ENCODE peak calls at places on chromosomes 2 and 18, in five cellular contexts. R is HepG2, N is GM12878, C is SK-N-SH, H is K562. X is an unnamed sample.
A peak's percentile ranks its signal among the peaks of the same experiment; 100 is the strongest.

GRCh38 chr2:240333985-240334384 is 101.5 kb upstream of the GPC1 start:
- DNase-seq in R (no peak), N (no peak), C (no peak), H (no peak), X (no peak)

GRCh38 chr2:9074930-9075329 is 71.4 kb upstream of the MBOAT2 start:
- DNase-seq in R (no peak), N (no peak), C (no peak), H (no peak), X (no peak)

GRCh38 chr2:197328461-197328860 is 17.9 kb upstream of the ANKRD44 start:
- DNase-seq in R (no peak), N (no peak), C (no peak), H (no peak), X (no peak)

GRCh38 chr18:34493566-34494358 is 216.3 kb upstream of the DTNA start:
- DNase-seq in R (peak; percentile 14), N (no peak), C (peak; percentile 84), H (no peak), X (peak; percentile 15)

GRCh38 chr2:170707821-170708795 is 7.0 kb upstream of the SP5 start:
- DNase-seq in R (no peak), N (no peak), C (no peak), H (no peak), X (no peak)

GRCh38 chr18:9058426-9058825 is 44.1 kb upstream of the NDUFV2 start:
- DNase-seq in R (no peak), N (no peak), C (peak; percentile 9), H (no peak), X (no peak)

GRCh38 chr18:9642799-9643445 is 28.6 kb upstream of the PPP4R1 start:
- DNase-seq in R (no peak), N (no peak), C (no peak), H (no peak), X (no peak)

GRCh38 chr18:54918060-54918459 is 41.2 kb downstream of the CCDC68 start:
- DNase-seq in R (no peak), N (no peak), C (peak; percentile 37), H (no peak), X (no peak)

GRCh38 chr18:22219568-22220355 is 50.4 kb downstream of the GATA6 start:
- DNase-seq in R (no peak), N (no peak), C (no peak), H (no peak), X (no peak)

GRCh38 chr2:11385222-11385621 is 40.8 kb upstream of the ROCK2 start:
- DNase-seq in R (no peak), N (no peak), C (no peak), H (no peak), X (no peak)

GRCh38 chr2:101509498-101510274 is 34.8 kb upstream of the RFX8 start:
- DNase-seq in R (no peak), N (no peak), C (no peak), H (no peak), X (no peak)

GRCh38 chr2:65491381-65491903 is 59.0 kb upstream of the SPRED2 start:
- DNase-seq in R (no peak), N (no peak), C (no peak), H (no peak), X (no peak)

GRCh38 chr2:148459300-148459891 is 185.2 kb upstream of the EPC2 start:
- DNase-seq in R (no peak), N (no peak), C (no peak), H (no peak), X (peak; percentile 1)

GRCh38 chr2:203453858-203454451 is 81.1 kb downstream of the RAPH1 start:
- DNase-seq in R (peak; percentile 61), N (peak; percentile 4), C (peak; percentile 52), H (peak; percentile 31), X (no peak)

GRCh38 chr2:225041871-225042799 is at the start of gene DOCK10:
- DNase-seq in R (no peak), N (no peak), C (peak; percentile 81), H (no peak), X (peak; percentile 38)

GRCh38 chr18:57802166-57802868 is 798 bp downstream of the ATP8B1 start:
- DNase-seq in R (no peak), N (no peak), C (peak; percentile 52), H (no peak), X (peak; percentile 29)

GRCh38 chr2:69100220-69100723 is 87.3 kb downstream of the ANTXR1 start:
- DNase-seq in R (no peak), N (no peak), C (no peak), H (no peak), X (no peak)

DNA sequence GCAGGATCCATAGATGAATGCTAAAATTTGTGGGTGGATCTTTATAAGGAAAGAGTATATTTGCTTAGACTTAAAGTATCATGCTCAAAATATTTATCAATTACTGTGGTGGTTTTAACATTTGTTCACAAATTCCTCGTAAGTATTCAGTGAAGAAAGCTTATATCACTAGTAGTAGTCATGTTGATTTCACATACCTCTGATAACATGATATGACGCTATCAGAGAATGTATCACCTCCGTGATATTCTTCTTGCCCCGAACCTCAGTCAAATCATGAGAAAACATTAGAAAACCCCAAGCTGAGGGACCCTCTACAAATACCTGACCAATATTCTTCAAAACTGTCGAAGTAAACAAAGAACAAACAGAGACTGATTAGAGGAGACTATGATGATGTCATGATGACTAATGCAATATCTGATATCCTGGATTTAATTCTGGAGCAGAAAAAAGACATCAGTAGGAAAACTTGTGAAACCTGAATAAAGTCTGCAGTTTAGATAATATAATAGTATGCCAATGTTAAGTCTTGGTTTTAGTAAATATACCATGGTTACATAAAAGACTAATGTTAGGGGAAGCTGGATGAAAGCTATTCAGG is 85.6 kb upstream of the SPOPL start:
- DNase-seq in R (no peak), N (no peak), C (no peak), H (no peak), X (no peak)
- TF ChIP-seq TAF1 in R (no peak), N (no peak), C (no peak), H (no peak), X (no peak)

DNA sequence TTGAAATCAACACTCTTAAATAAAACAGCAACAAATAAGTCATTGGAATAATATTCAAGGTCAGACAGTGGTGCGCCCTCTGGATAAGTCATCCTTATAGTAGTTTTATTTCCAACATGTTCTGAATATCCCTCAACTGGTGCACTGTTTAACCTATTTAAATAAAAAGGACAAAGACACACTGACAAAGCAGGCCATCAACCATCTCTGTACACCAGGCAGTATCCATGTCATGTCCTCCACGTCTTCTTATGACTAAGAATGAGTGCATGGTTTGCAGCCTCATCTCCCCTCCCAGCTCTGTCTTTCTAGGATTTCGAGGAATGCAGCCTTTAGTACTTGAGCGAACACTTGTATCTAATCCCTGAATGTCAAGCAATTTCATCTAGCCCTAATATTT is 42.4 kb downstream of the ST3GAL5 start:
- DNase-seq in R (no peak), N (no peak), C (no peak), H (no peak), X (no peak)
- TF ChIP-seq TAF1 in R (no peak), N (no peak), C (no peak), H (no peak), X (no peak)

GRCh38 chr2:219434718-219435525 is at the start of gene SPEG:
- DNase-seq in R (no peak), N (no peak), C (no peak), H (no peak), X (no peak)

GRCh38 chr2:219433666-219434467 is 776 bp upstream of the SPEG start:
- DNase-seq in R (peak; percentile 35), N (no peak), C (peak; percentile 39), H (peak; percentile 72), X (no peak)

GRCh38 chr2:219436491-219436890 is 1.8 kb downstream of the SPEG start:
- DNase-seq in R (no peak), N (no peak), C (no peak), H (no peak), X (no peak)

GRCh38 chr2:219435701-219436100 is 1.1 kb downstream of the SPEG start:
- DNase-seq in R (no peak), N (no peak), C (no peak), H (no peak), X (no peak)

DNA sequence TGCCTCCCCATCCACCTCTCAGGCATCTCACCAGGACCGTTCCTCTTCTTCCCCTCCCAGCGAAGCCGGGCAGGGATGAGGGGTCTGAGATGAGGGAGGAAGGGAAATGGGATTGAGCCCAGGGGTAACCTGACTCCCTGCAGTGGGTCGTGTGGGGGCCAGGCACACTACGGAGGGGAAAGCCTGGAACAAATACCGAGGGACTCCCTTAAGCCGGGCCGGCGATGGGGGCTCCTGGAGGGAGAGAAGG is 250 bp upstream of the SPEG start:
- DNase-seq in R (no peak), N (no peak), C (no peak), H (no peak), X (no peak)
- TF ChIP-seq TAF1 in R (no peak), N (no peak), C (no peak), H (no peak), X (no peak)

DNA sequence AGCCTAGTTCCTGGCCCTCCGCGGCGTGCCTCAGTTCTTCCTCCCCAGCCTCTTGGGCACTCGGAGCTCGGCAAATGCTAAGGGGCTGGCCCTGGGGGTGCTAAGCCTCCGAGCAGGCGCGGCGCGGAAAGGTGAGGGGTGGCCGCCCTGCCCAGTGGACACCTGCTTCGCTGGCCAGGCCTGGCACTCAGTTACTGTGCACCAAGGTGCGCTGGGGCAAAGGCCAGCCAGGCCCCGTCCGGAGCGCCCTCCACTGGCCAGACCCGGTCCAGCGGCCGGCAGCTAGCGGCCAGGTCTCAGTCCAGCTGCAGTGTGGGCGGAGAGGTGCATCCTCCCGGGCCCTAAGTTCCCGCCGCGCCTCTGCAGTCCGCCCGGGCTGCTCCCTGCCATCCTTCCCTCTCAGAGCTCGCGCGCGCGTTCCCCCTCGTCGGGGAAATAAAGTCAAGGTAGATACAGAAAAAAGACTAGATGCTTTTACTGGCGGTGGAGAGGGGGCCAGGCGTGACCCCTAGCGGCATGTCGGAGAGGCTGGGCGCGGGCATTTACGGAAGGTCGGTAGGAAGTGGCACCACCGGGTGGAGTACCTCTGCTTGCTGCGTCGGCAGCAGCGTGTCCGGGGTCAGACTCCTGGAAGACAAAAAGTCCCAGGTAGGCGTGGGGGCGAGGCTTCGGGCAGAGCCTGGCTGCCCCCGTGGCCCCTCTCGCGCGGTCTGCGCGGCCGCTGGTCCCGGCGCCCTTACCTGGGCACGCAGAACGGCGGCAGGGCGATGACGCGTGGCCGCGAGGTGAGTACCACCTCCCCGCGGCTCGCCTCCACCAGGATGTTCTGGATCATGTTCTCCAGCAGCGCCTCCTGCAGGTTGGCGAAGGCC is 9.4 kb upstream of the CRYBA2 start:
- DNase-seq in R (peak; percentile 54), N (no peak), C (peak; percentile 89), H (peak; percentile 83), X (no peak)
- TF ChIP-seq TAF1 in R (no peak), N (no peak), C (no peak), H (no peak), X (no peak)

X was measured in GM12891.